ENCODE peak calls at places on chromosomes 12 and 14, in nine cellular contexts. C is CD4-positive, alpha-beta T cell; N is sigmoid colon; U is tibial nerve; F is neural progenitor cell; S is right lobe of liver; A is astrocyte; V is GM23338; T is HCT116. Z is an unnamed sample.

GRCh38 chr14:58082491-58083098 is 69.4 kb downstream of the ARMH4 start:
- DNase-seq in N (no peak), C (no peak), U (no peak), V (no peak), T (peak; percentile 19), S (no peak), A (peak; percentile 91), F (no peak), Z (no peak)

GRCh38 chr12:130608132-130608531 is 108.0 kb downstream of the RIMBP2 start:
- DNase-seq in C (no peak), A (no peak), V (no peak), N (no peak), F (peak; percentile 17), T (no peak), S (no peak), U (no peak), Z (no peak)

GRCh38 chr12:90460681-90461080 is 494.3 kb downstream of the CCER1 start:
- DNase-seq in U (no peak), S (no peak), N (no peak), F (no peak), V (no peak), A (no peak), T (no peak), C (no peak), Z (no peak)

GRCh38 chr12:85466906-85467305 is 186.9 kb downstream of the ALX1 start:
- DNase-seq in N (no peak), V (no peak), C (no peak), T (no peak), F (no peak), U (no peak), S (no peak), A (peak; percentile 35), Z (no peak)

GRCh38 chr14:33254876-33255275 is 316.2 kb downstream of the NPAS3 start:
- DNase-seq in C (no peak), A (no peak), V (no peak), U (no peak), T (no peak), N (no peak), S (no peak), F (no peak), Z (no peak)

GRCh38 chr12:116465892-116466291 is 93.3 kb upstream of the MAP1LC3B2 start:
- DNase-seq in F (no peak), N (no peak), A (no peak), C (no peak), V (no peak), T (no peak), S (no peak), U (no peak), Z (no peak)

GRCh38 chr12:104490850-104491249 is 34.1 kb downstream of the CHST11 start:
- DNase-seq in T (no peak), A (no peak), U (no peak), S (no peak), V (no peak), F (no peak), C (no peak), N (no peak), Z (no peak)

GRCh38 chr14:53858344-53858682 is 98.3 kb downstream of the BMP4 start:
- DNase-seq in A (no peak), V (no peak), U (no peak), T (no peak), C (no peak), F (no peak), N (no peak), S (no peak), Z (no peak)

GRCh38 chr12:52022841-52023181 is 16.1 kb downstream of the TAMALIN start:
- DNase-seq in U (no peak), F (peak; percentile 63), S (no peak), T (no peak), A (no peak), C (no peak), V (peak; percentile 67), N (peak; percentile 70), Z (no peak)

GRCh38 chr12:1692221-1692620 is 1.4 kb downstream of the ADIPOR2 start:
- DNase-seq in C (no peak), S (no peak), U (no peak), N (no peak), F (no peak), T (no peak), V (no peak), A (no peak), Z (no peak)

GRCh38 chr14:54175298-54175942 is 218.8 kb upstream of the BMP4 start:
- DNase-seq in N (peak; percentile 73), U (peak; percentile 47), C (no peak), S (peak; percentile 22), V (peak; percentile 93), F (peak; percentile 83), T (peak; percentile 78), A (peak; percentile 33), Z (no peak)

GRCh38 chr12:9687228-9687627 is 17.7 kb downstream of the CLEC2D start:
- DNase-seq in A (peak; percentile 32), S (no peak), N (no peak), V (peak; percentile 41), T (peak; percentile 24), F (peak; percentile 7), U (no peak), C (no peak), Z (no peak)

GRCh38 chr12:56315256-56315625 is 547 bp downstream of the CNPY2 start:
- DNase-seq in V (peak; percentile 35), N (no peak), T (no peak), C (no peak), F (peak; percentile 49), U (no peak), S (no peak), A (peak; percentile 4), Z (no peak)

GRCh38 chr12:100128509-100128908 is 14.2 kb downstream of the BLTP3B start:
- DNase-seq in N (no peak), F (peak; percentile 55), U (peak; percentile 32), C (no peak), V (peak; percentile 82), T (no peak), A (peak; percentile 37), S (no peak), Z (no peak)

GRCh38 chr14:96039633-96040311 is 610 bp downstream of the C14orf132 start:
- DNase-seq in C (no peak), S (peak; percentile 47), N (peak; percentile 70), A (peak; percentile 14), V (peak; percentile 72), T (no peak), U (no peak), F (peak; percentile 69), Z (no peak)

DNA sequence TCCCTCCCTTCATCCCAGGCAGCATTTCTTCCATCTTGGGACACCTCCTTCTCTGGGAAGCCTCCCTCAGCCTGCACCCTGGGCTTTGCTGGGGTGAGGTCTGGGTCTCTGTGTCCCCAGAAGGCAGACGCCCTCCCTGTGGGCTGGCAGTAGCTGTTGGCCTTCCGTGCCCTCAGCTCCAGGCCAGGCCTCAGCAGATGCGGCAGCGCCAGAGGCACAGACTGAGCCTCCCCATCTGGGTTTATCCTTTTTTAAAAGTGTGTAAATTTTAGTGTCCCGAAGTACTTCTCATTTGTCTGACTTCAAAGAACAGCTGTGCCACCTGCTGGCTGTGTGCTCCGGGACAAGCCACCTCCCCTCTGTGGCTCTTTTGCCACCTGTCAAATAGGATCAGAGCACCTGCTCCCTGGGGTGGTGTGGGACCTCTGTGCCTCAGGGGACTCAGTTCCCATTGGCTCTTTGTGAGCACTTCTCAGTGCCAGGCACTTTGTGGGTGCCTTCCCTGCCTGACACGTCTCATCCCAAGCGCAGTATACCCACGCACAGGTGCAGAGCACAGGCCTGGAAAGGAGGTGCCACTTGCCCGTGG is 11.1 kb downstream of the EXOC3L4 start:
- DNase-seq in C (no peak), U (no peak), A (no peak), N (no peak), S (peak; percentile 32), V (no peak), T (no peak), F (no peak), Z (no peak)
- TF ChIP-seq CTCF in C (no peak), U (no peak), A (no peak), N (no peak), S (peak; percentile 25), V (no peak), T (peak; percentile 28), F (no peak), Z (no peak)

GRCh38 chr12:6202331-6202730 is 2.1 kb downstream of the CD9 start:
- DNase-seq in C (no peak), U (no peak), V (no peak), S (no peak), N (no peak), T (no peak), A (no peak), F (no peak), Z (no peak)
- H3K27ac ChIP-seq in C (no peak overlapping the region), U (peak overlapping the region; percentile 99), V (no peak overlapping the region), S (no peak overlapping the region), N (peak overlapping the region; percentile 100), T (no peak overlapping the region), A (no peak overlapping the region), F (no peak overlapping the region), Z (peak overlapping the region; percentile 36)

DNA sequence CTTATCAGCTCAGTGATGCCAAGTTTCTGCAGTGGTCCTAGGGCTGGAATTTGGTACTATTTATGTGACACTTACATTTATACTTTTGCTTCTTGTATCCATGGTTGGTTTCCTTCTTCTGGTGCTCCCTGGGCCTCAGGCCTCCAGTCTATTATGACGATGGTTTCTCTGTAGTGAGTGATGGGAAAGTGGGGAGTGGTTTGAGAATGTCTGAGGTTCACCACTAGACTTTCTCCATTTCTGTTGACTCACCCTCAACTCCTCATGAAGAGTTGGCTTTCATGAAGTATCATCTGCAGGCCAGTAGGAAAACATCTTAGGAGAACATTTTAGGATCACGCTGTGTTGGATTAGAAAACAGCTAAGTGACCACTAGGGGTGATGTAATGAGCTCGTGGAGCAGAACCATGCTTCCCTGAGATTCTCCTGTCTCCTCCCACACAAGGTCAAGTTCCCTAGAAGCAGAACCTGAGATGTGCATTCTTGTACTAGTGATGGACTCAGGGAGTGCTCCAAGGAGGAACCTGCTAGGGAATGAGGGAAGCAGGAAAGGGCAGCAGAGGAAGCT is 32.1 kb downstream of the RPH3A start:
- DNase-seq in U (no peak), S (no peak), T (no peak), F (no peak), V (peak; percentile 34), C (no peak), N (no peak), A (no peak), Z (no peak)
- TF ChIP-seq CTCF in U (no peak), S (no peak), T (peak; percentile 49), F (no peak), V (peak; percentile 37), C (no peak), N (no peak), A (peak; percentile 5), Z (no peak)

GRCh38 chr14:92890830-92891598 is 31.9 kb upstream of the CHGA start:
- DNase-seq in U (no peak), S (no peak), F (no peak), C (no peak), A (no peak), T (no peak), N (no peak), V (no peak), Z (no peak)

GRCh38 chr14:92898732-92899131 is 24.2 kb upstream of the CHGA start:
- DNase-seq in S (no peak), V (no peak), U (no peak), T (no peak), F (no peak), A (no peak), N (no peak), C (no peak), Z (no peak)

GRCh38 chr14:92892589-92892988 is 30.4 kb upstream of the CHGA start:
- DNase-seq in A (no peak), U (no peak), S (no peak), N (no peak), F (no peak), V (no peak), T (no peak), C (no peak), Z (no peak)

GRCh38 chr14:92897922-92898599 is 24.9 kb upstream of the CHGA start:
- DNase-seq in T (no peak), A (no peak), U (no peak), N (no peak), C (no peak), S (no peak), F (no peak), V (no peak), Z (no peak)

GRCh38 chr14:92895352-92895878 is 27.5 kb upstream of the CHGA start:
- DNase-seq in F (no peak), S (no peak), V (no peak), C (no peak), T (no peak), U (no peak), A (no peak), N (no peak), Z (no peak)
- H3K27ac ChIP-seq in F (no peak overlapping the region), S (no peak overlapping the region), V (no peak overlapping the region), C (no peak overlapping the region), T (no peak overlapping the region), U (no peak overlapping the region), A (no peak overlapping the region), N (no peak overlapping the region), Z (no peak overlapping the region)